ENCODE peak calls at places on chromosome 6, in four cellular contexts. T, K, C and H are unnamed samples.

GRCh38 chr6:116251568-116252384 is 2.1 kb downstream of the TSPYL4 start:
- DNase-seq in T (no peak), K (no peak), C (no peak), H (no peak)

GRCh38 chr6:167150815-167151557 is 6.8 kb downstream of the GPR31 start:
- DNase-seq in T (no peak), K (no peak), C (no peak), H (no peak)

GRCh38 chr6:16227048-16227562 is 11.3 kb upstream of the GMPR start:
- DNase-seq in T (no peak), K (no peak), C (no peak), H (no peak)

GRCh38 chr6:148037496-148037895 is 305.1 kb upstream of the SASH1 start:
- DNase-seq in T (no peak), K (no peak), C (no peak), H (no peak)

GRCh38 chr6:90025418-90026089 is 131.3 kb downstream of the GJA10 start:
- DNase-seq in T (no peak), K (no peak), C (no peak), H (no peak)

GRCh38 chr6:132079286-132079685 is 128.1 kb upstream of the CCN2 start:
- DNase-seq in T (no peak), K (no peak), C (no peak), H (no peak)

GRCh38 chr6:30493643-30494250 is 4.4 kb downstream of the HLA-E start:
- DNase-seq in T (peak; percentile 82), K (no peak), C (no peak), H (no peak)

GRCh38 chr6:168103036-168103830 is 24.2 kb upstream of the FRMD1 start:
- DNase-seq in T (no peak), K (no peak), C (no peak), H (no peak)

GRCh38 chr6:159720708-159721107 is 6.6 kb upstream of the WTAP start:
- DNase-seq in T (no peak), K (peak; percentile 32), C (no peak), H (no peak)

GRCh38 chr6:119541132-119541905 is 191.8 kb upstream of the MAN1A1 start:
- DNase-seq in T (no peak), K (no peak), C (no peak), H (no peak)

GRCh38 chr6:85417336-85417735 is 32.5 kb upstream of the NT5E start:
- DNase-seq in T (no peak), K (no peak), C (no peak), H (no peak)

GRCh38 chr6:125759184-125759902 is 9.9 kb downstream of the HEY2 start:
- DNase-seq in T (peak; percentile 94), K (no peak), C (no peak), H (no peak)

GRCh38 chr6:20367716-20368485 is 33.8 kb upstream of the E2F3 start:
- DNase-seq in T (no peak), K (no peak), C (no peak), H (no peak)

GRCh38 chr6:35178932-35179832 is 34.6 kb upstream of the SCUBE3 start:
- DNase-seq in T (no peak), K (no peak), C (no peak), H (no peak)

GRCh38 chr6:89297695-89298351 is 17.3 kb downstream of the GABRR2 start:
- DNase-seq in T (no peak), K (peak; percentile 37), C (peak; percentile 62), H (peak; percentile 52)

GRCh38 chr6:36737043-36737785 is 39.6 kb downstream of the RAB44 start:
- DNase-seq in T (no peak), K (no peak), C (no peak), H (no peak)

GRCh38 chr6:136066005-136066404 is 184.1 kb downstream of the MTFR2 start:
- DNase-seq in T (no peak), K (no peak), C (no peak), H (no peak)

GRCh38 chr6:119027465-119027864 is 51.0 kb downstream of the FAM184A start:
- DNase-seq in T (no peak), K (no peak), C (no peak), H (no peak)

GRCh38 chr6:96898241-96898851 is 655 bp upstream of the NDUFAF4 start:
- DNase-seq in T (no peak), K (no peak), C (no peak), H (no peak)

GRCh38 chr6:32692019-32692418 is 25.6 kb upstream of the HLA-DQB1 start:
- DNase-seq in T (no peak), K (no peak), C (peak; percentile 43), H (peak; percentile 54)

GRCh38 chr6:87102296-87102695 is 7.4 kb upstream of the CGA start:
- DNase-seq in T (no peak), K (no peak), C (no peak), H (no peak)
- TF ChIP-seq EP300 in T (no peak), K (no peak), C (no peak), H (no peak)

GRCh38 chr6:1389791-1390070 is 355 bp downstream of the FOXF2 start:
- DNase-seq in T (no peak), K (no peak), C (no peak), H (no peak)
- H3K27me3 ChIP-seq in T (peaks cover 98% of the 10 kb centered on the region), K (no peaks in the 10 kb centered on the region), C (peaks cover 91% of the 10 kb centered on the region), H (peaks cover 97% of the 10 kb centered on the region)

GRCh38 chr6:18328549-18328922 is 58.6 kb upstream of the RNF144B start:
- DNase-seq in T (no peak), K (no peak), C (no peak), H (no peak)
- H3K4me3 ChIP-seq in T (no peak overlapping the region), K (no peak overlapping the region), C (no peak overlapping the region), H (no peak overlapping the region)

GRCh38 chr6:42339991-42340401 is 111.7 kb downstream of the TRERF1 start:
- DNase-seq in T (no peak), K (no peak), C (no peak), H (no peak)
- TF ChIP-seq EP300 in T (no peak), K (no peak), C (no peak), H (no peak)